ENCODE peak calls at places on chromosomes 2 and 18, in six cellular contexts. A, J, Y, T, Z and H are unnamed samples.

GRCh38 chr18:9304388-9305070 is 30.0 kb upstream of the TWSG1 start:
- DNase-seq in Z (no peak), Y (no peak), T (no peak), J (no peak), A (no peak), H (no peak)

GRCh38 chr2:239298126-239298804 is 102.6 kb downstream of the HDAC4 start:
- DNase-seq in A (peak; percentile 4), Y (no peak), J (no peak), T (no peak), Z (peak; percentile 90), H (no peak)

GRCh38 chr2:131056204-131056975 is 36.9 kb downstream of the FAM168B start:
- DNase-seq in Y (no peak), T (no peak), J (no peak), Z (no peak), A (no peak), H (no peak)

GRCh38 chr2:110883401-110883800 is 151.0 kb downstream of the ACOXL start:
- DNase-seq in J (no peak), T (no peak), Z (no peak), A (no peak), Y (no peak), H (peak; percentile 33)

GRCh38 chr2:59850554-59850953 is 702.9 kb downstream of the BCL11A start:
- DNase-seq in Z (no peak), J (no peak), Y (no peak), T (no peak), A (no peak), H (no peak)

GRCh38 chr18:10661333-10661732 is 135.5 kb downstream of the NAPG start:
- DNase-seq in Z (no peak), Y (no peak), T (no peak), J (peak; percentile 13), A (peak; percentile 88), H (peak; percentile 90)

GRCh38 chr18:78565240-78565639 is 414.4 kb upstream of the SALL3 start:
- DNase-seq in T (no peak), Y (no peak), J (no peak), Z (no peak), A (no peak), H (no peak)

GRCh38 chr2:102062802-102063201 is 71.0 kb downstream of the IL1R2 start:
- DNase-seq in Z (no peak), J (no peak), T (no peak), Y (no peak), A (no peak), H (no peak)

GRCh38 chr2:129765326-129766158 is 213.9 kb upstream of the RAB6C start:
- DNase-seq in A (no peak), T (no peak), Y (no peak), J (no peak), Z (no peak), H (no peak)

GRCh38 chr2:227939271-227940027 is 68.0 kb downstream of the DAW1 start:
- DNase-seq in A (peak; percentile 21), Z (peak; percentile 70), Y (no peak), T (no peak), J (peak; percentile 49), H (peak; percentile 78)

GRCh38 chr18:75524181-75524580 is 96.7 kb upstream of the SMIM21 start:
- DNase-seq in Z (no peak), T (no peak), Y (no peak), A (no peak), J (no peak), H (no peak)

GRCh38 chr2:133346654-133347053 is 221.6 kb downstream of the NCKAP5 start:
- DNase-seq in Z (no peak), T (no peak), Y (no peak), J (peak; percentile 17), A (peak; percentile 96), H (peak; percentile 55)

GRCh38 chr18:41530959-41531358 is 424.1 kb upstream of the PIK3C3 start:
- DNase-seq in J (no peak), Z (no peak), T (no peak), A (no peak), Y (no peak), H (no peak)

GRCh38 chr2:7686016-7686385 is 768.8 kb downstream of the RNF144A start:
- DNase-seq in A (no peak), Z (no peak), J (no peak), T (no peak), Y (no peak), H (no peak)

GRCh38 chr2:55848096-55848495 is 75.5 kb downstream of the EFEMP1 start:
- DNase-seq in J (no peak), T (no peak), Y (no peak), A (no peak), Z (no peak), H (no peak)

GRCh38 chr2:42513252-42513918 is 19.6 kb upstream of the KCNG3 start:
- DNase-seq in A (peak; percentile 65), T (peak; percentile 78), Y (no peak), J (peak; percentile 70), Z (peak; percentile 65), H (peak; percentile 81)

GRCh38 chr2:185511925-185512324 is 226.7 kb upstream of the FSIP2 start:
- DNase-seq in J (no peak), Y (no peak), Z (no peak), A (no peak), T (no peak), H (no peak)

GRCh38 chr2:241870081-241870541 is 582 bp downstream of the RTP5 start:
- DNase-seq in J (no peak), Y (no peak), Z (no peak), T (no peak), A (no peak), H (no peak)

GRCh38 chr18:57801379-57802165 is 1.5 kb downstream of the ATP8B1 start:
- DNase-seq in T (no peak), Z (no peak), Y (no peak), J (peak; percentile 44), A (no peak), H (peak; percentile 28)

GRCh38 chr18:57803119-57803969 is at the start of gene ATP8B1:
- DNase-seq in J (peak; percentile 68), Y (peak; percentile 96), T (peak; percentile 97), A (peak; percentile 81), Z (peak; percentile 40), H (peak; percentile 62)

GRCh38 chr18:57802166-57802868 is 798 bp downstream of the ATP8B1 start:
- DNase-seq in Y (no peak), T (no peak), Z (no peak), A (no peak), J (no peak), H (no peak)

GRCh38 chr18:57805117-57805516 is 2.0 kb upstream of the ATP8B1 start:
- DNase-seq in Y (no peak), A (no peak), T (no peak), Z (no peak), J (no peak), H (no peak)

GRCh38 chr18:57802869-57803118 is 321 bp downstream of the ATP8B1 start:
- DNase-seq in Z (no peak), A (no peak), Y (no peak), J (no peak), T (no peak), H (no peak)
- H3K4me3 ChIP-seq in Z (no peak overlapping the region), A (peak overlapping the region; percentile 91), Y (peak overlapping the region; percentile 72), J (peak overlapping the region; percentile 83), T (peak overlapping the region; percentile 72), H (peak overlapping the region; percentile 73)

GRCh38 chr2:121721926-121722325 is 14.7 kb downstream of the NIFK start:
- DNase-seq in A (peak; percentile 98), Y (no peak), J (peak; percentile 84), T (no peak), Z (peak; percentile 64), H (peak; percentile 85)

GRCh38 chr2:121717529-121717928 is 19.1 kb downstream of the NIFK start:
- DNase-seq in A (no peak), J (no peak), T (no peak), Y (no peak), Z (no peak), H (no peak)

GRCh38 chr2:121727332-121727731 is 9.3 kb downstream of the NIFK start:
- DNase-seq in T (no peak), Z (no peak), A (no peak), Y (no peak), J (no peak), H (no peak)

GRCh38 chr2:121723316-121723715 is 13.4 kb downstream of the NIFK start:
- DNase-seq in T (no peak), Y (no peak), J (no peak), Z (no peak), A (no peak), H (no peak)

DNA sequence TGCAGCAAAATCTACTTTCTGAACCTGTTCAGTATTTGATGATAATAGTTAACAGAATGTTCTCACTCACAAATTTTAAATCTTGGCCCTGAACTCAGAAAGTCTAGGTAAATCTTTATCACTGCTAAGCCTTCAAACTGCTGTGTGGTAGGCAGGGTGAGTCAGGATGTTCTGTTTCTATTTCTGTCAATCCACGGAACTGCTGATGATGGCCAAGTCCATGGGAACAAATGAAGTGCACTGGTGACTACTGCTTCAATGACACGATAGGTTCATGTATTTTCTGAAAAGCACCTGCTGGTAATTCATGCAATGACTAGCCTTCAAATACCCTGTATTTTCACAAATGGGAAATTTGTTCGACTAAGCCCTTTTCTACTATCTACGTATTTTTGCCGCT is 14.2 kb downstream of the NIFK start:
- DNase-seq in A (peak; percentile 94), T (no peak), Z (peak; percentile 50), Y (no peak), J (peak; percentile 56), H (peak; percentile 78)
- H3K4me3 ChIP-seq in A (no peak overlapping the region), T (no peak overlapping the region), Z (no peak overlapping the region), Y (no peak overlapping the region), J (no peak overlapping the region), H (no peak overlapping the region)

GRCh38 chr2:208360259-208361076 is 46.1 kb upstream of the PTH2R start:
- DNase-seq in A (no peak), T (no peak), Y (no peak), J (no peak), Z (no peak), H (no peak)

GRCh38 chr2:208359632-208359986 is 47.0 kb upstream of the PTH2R start:
- DNase-seq in T (no peak), A (no peak), J (no peak), Z (peak; percentile 68), Y (no peak), H (no peak)

GRCh38 chr2:208356846-208357574 is 49.6 kb upstream of the PTH2R start:
- DNase-seq in A (no peak), Y (no peak), Z (no peak), J (peak; percentile 32), T (no peak), H (peak; percentile 13)

GRCh38 chr2:208361077-208361441 is 45.5 kb upstream of the PTH2R start:
- DNase-seq in A (no peak), Y (no peak), T (no peak), Z (no peak), J (no peak), H (no peak)

GRCh38 chr2:208358758-208359631 is 47.6 kb upstream of the PTH2R start:
- DNase-seq in T (no peak), J (peak; percentile 71), Z (peak; percentile 49), Y (no peak), A (no peak), H (peak; percentile 40)
- H3K4me3 ChIP-seq in T (no peak overlapping the region), J (peak overlapping the region; percentile 52), Z (peak overlapping the region; percentile 18), Y (no peak overlapping the region), A (no peak overlapping the region), H (no peak overlapping the region)

DNA sequence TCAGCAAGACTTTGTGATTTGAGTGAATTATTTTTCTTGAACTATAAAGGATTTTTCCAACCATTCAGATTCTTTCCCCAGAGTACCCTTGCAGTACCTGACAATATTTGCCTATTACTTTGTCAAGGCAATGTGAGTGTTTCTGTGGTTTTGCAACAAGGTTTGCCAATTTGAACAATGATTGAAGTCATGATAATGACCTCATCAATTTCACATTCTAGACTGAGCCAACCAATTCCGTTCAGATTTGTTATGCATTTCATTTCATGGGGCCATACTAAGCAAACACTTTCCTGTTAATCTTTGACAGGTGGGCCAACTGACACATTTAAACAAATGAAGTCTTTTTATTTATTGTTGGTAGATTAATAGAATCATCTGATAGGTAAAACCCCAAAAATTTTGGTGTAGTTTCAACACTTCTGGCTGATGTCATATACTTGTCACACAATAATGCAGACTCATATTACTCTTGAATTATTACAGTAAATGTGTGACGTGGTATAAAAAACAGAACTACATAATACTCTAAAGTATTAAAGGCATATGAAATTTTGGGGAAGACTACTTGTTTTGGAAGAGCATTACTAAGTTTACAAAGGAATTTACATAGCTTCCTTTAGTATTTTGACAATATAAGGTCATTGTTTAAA is 526.4 kb downstream of the DPP10 start:
- DNase-seq in Z (no peak), J (no peak), A (no peak), T (no peak), Y (no peak), H (no peak)
- H3K4me3 ChIP-seq in Z (no peak overlapping the region), J (no peak overlapping the region), A (no peak overlapping the region), T (no peak overlapping the region), Y (no peak overlapping the region), H (no peak overlapping the region)